ENCODE peak calls at places on chromosomes 4 and X, in seven cellular contexts. T, O, P, E, A, K and R are unnamed samples.

GRCh38 chrX:139967300-139967699 is 2.0 kb upstream of the CXorf66 start:
- DNase-seq in T (peak), O (no peak), P (no peak), E (no peak), A (peak), K (no peak), R (no peak)

GRCh38 chr4:185237185-185237584 is 27.8 kb downstream of the SNX25 start:
- DNase-seq in T (no peak), O (no peak), P (no peak), E (no peak), A (no peak), K (no peak), R (no peak)

GRCh38 chrX:10327651-10328050 is 170.9 kb downstream of the CLCN4 start:
- DNase-seq in T (no peak), O (no peak), P (no peak), E (peak), A (peak), K (no peak), R (no peak)

GRCh38 chrX:64206556-64207162 is 1.2 kb upstream of the AMER1 start:
- DNase-seq in T (no peak), O (no peak), P (no peak), E (no peak), A (no peak), K (no peak), R (no peak)

GRCh38 chr4:177185151-177185550 is 124.5 kb upstream of the NEIL3 start:
- DNase-seq in T (no peak), O (no peak), P (no peak), E (peak), A (no peak), K (no peak), R (no peak)

GRCh38 chrX:152640039-152640818 is 2.5 kb downstream of the GABRQ start:
- DNase-seq in T (no peak), O (no peak), P (no peak), E (peak), A (peak), K (no peak), R (peak)

GRCh38 chr4:56372774-56373173 is 14.5 kb downstream of the AASDH start:
- DNase-seq in T (no peak), O (no peak), P (no peak), E (peak), A (no peak), K (no peak), R (no peak)

GRCh38 chr4:140982613-140983340 is 150.5 kb downstream of the RNF150 start:
- DNase-seq in T (no peak), O (no peak), P (no peak), E (peak), A (no peak), K (no peak), R (no peak)

GRCh38 chrX:19121898-19122640 is at the start of gene ADGRG2:
- DNase-seq in T (peak), O (no peak), P (no peak), E (peak), A (peak), K (peak), R (no peak)

GRCh38 chrX:115589419-115589818 is 28.4 kb downstream of the PLS3 start:
- DNase-seq in T (no peak), O (no peak), P (no peak), E (no peak), A (peak), K (no peak), R (no peak)

GRCh38 chrX:12771445-12772069 is 19.7 kb upstream of the PRPS2 start:
- DNase-seq in T (peak), O (peak), P (no peak), E (peak), A (no peak), K (no peak), R (no peak)

GRCh38 chrX:132452911-132453550 is 35.8 kb downstream of the MBNL3 start:
- DNase-seq in T (no peak), O (no peak), P (no peak), E (no peak), A (no peak), K (no peak), R (no peak)

GRCh38 chrX:150429577-150429976 is 66.5 kb downstream of the MAMLD1 start:
- DNase-seq in T (no peak), O (no peak), P (no peak), E (peak), A (peak), K (no peak), R (peak)

GRCh38 chr4:187603093-187603395 is 392.5 kb upstream of the ZFP42 start:
- DNase-seq in T (no peak), O (no peak), P (no peak), E (peak), A (no peak), K (no peak), R (no peak)

GRCh38 chr4:166128452-166128851 is 255.4 kb downstream of the TLL1 start:
- DNase-seq in T (no peak), O (no peak), P (no peak), E (peak), A (peak), K (no peak), R (no peak)

GRCh38 chr4:160009656-160010493 is 907.0 kb downstream of the RAPGEF2 start:
- DNase-seq in T (no peak), O (no peak), P (no peak), E (no peak), A (no peak), K (no peak), R (no peak)

GRCh38 chr4:111671756-111672155 is 473.5 kb upstream of the FAM241A start:
- DNase-seq in T (no peak), O (no peak), P (no peak), E (no peak), A (no peak), K (no peak), R (no peak)

GRCh38 chrX:50643525-50644137 is 170.4 kb downstream of the SHROOM4 start:
- DNase-seq in T (no peak), O (no peak), P (no peak), E (no peak), A (no peak), K (no peak), R (no peak)

GRCh38 chr4:68375667-68376559 is 26.0 kb upstream of the YTHDC1 start:
- DNase-seq in T (peak), O (peak), P (no peak), E (peak), A (peak), K (peak), R (no peak)

GRCh38 chr4:153643406-153644016 is 40.6 kb upstream of the TLR2 start:
- DNase-seq in T (peak), O (no peak), P (no peak), E (peak), A (peak), K (no peak), R (no peak)

GRCh38 chr4:140556372-140557085 is 12.2 kb downstream of the UCP1 start:
- DNase-seq in T (no peak), O (peak), P (no peak), E (no peak), A (no peak), K (no peak), R (no peak)

GRCh38 chr4:98928131-98928504 is 815 bp downstream of the EIF4E start:
- DNase-seq in T (peak), O (peak), P (peak), E (peak), A (peak), K (peak), R (no peak)

GRCh38 chr4:161577604-161578301 is 586.0 kb downstream of the FSTL5 start:
- DNase-seq in T (peak), O (no peak), P (no peak), E (peak), A (peak), K (no peak), R (peak)

GRCh38 chr4:177285953-177286352 is 23.7 kb upstream of the NEIL3 start:
- DNase-seq in T (no peak), O (no peak), P (no peak), E (peak), A (no peak), K (no peak), R (no peak)

GRCh38 chr4:176156656-176157055 is 38.7 kb downstream of the SPATA4 start:
- DNase-seq in T (no peak), O (no peak), P (no peak), E (peak), A (peak), K (no peak), R (no peak)

GRCh38 chr4:80360102-80360501 is 24.6 kb downstream of the CFAP299 start:
- DNase-seq in T (no peak), O (no peak), P (no peak), E (no peak), A (no peak), K (no peak), R (no peak)

GRCh38 chr4:129246850-129247542 is 151.0 kb downstream of the C4orf33 start:
- DNase-seq in T (peak), O (no peak), P (no peak), E (no peak), A (no peak), K (peak), R (no peak)